ENCODE peak calls at places on chromosome 9, in four cellular contexts. One of them, this sample, is unnamed.

GRCh38 chr9:71966601-71967000 is 55.2 kb downstream of the C9orf85 start:
- DNase-seq in H1: no peak
- DNase-seq in GM12878: no peak
- DNase-seq in HepG2: no peak
- DNase-seq in this sample: peak

GRCh38 chr9:96686638-96687335 is 31.7 kb upstream of the PRXL2C start:
- DNase-seq in GM12878: no peak
- DNase-seq in HepG2: no peak
- DNase-seq in H1: peak
- DNase-seq in this sample: peak

GRCh38 chr9:79292731-79293280 is 279.0 kb upstream of the TLE4 start:
- DNase-seq in H1: no peak
- DNase-seq in HepG2: no peak
- DNase-seq in GM12878: no peak
- DNase-seq in this sample: no peak

GRCh38 chr9:115127191-115127817 is 9.3 kb upstream of the TNC start:
- DNase-seq in HepG2: no peak
- DNase-seq in GM12878: no peak
- DNase-seq in H1: no peak
- DNase-seq in this sample: no peak

GRCh38 chr9:20811872-20812271 is 127.8 kb downstream of the FOCAD start:
- DNase-seq in HepG2: no peak
- DNase-seq in GM12878: no peak
- DNase-seq in H1: no peak
- DNase-seq in this sample: no peak

GRCh38 chr9:8799231-8800014 is 999.8 kb upstream of the DMAC1 start:
- DNase-seq in HepG2: no peak
- DNase-seq in GM12878: no peak
- DNase-seq in H1: no peak
- DNase-seq in this sample: no peak

GRCh38 chr9:114852050-114852594 is 46.3 kb upstream of the TNFSF15 start:
- DNase-seq in H1: no peak
- DNase-seq in GM12878: no peak
- DNase-seq in HepG2: no peak
- DNase-seq in this sample: no peak

GRCh38 chr9:9846538-9846937 is 766.3 kb downstream of the PTPRD start:
- DNase-seq in HepG2: no peak
- DNase-seq in H1: no peak
- DNase-seq in GM12878: peak
- DNase-seq in this sample: no peak

GRCh38 chr9:25677301-25678146 is 720 bp downstream of the TUSC1 start:
- DNase-seq in H1: peak
- DNase-seq in GM12878: no peak
- DNase-seq in HepG2: no peak
- DNase-seq in this sample: no peak

GRCh38 chr9:109329274-109330258 is 8.7 kb upstream of the EPB41L4B start:
- DNase-seq in GM12878: no peak
- DNase-seq in H1: no peak
- DNase-seq in HepG2: peak
- DNase-seq in this sample: no peak

GRCh38 chr9:93010056-93010455 is 48.4 kb upstream of the SUSD3 start:
- DNase-seq in H1: no peak
- DNase-seq in HepG2: no peak
- DNase-seq in GM12878: no peak
- DNase-seq in this sample: no peak

GRCh38 chr9:88747768-88748167 is 212.8 kb downstream of the NXNL2 start:
- DNase-seq in H1: no peak
- DNase-seq in GM12878: no peak
- DNase-seq in HepG2: no peak
- DNase-seq in this sample: peak

GRCh38 chr9:124218438-124219289 is 39.1 kb upstream of the NEK6 start:
- DNase-seq in HepG2: peak
- DNase-seq in GM12878: peak
- DNase-seq in H1: no peak
- DNase-seq in this sample: no peak

GRCh38 chr9:95074632-95075269 is 242.8 kb downstream of the FANCC start:
- DNase-seq in GM12878: no peak
- DNase-seq in HepG2: no peak
- DNase-seq in H1: peak
- DNase-seq in this sample: no peak

GRCh38 chr9:4197548-4197947 is 102.3 kb downstream of the GLIS3 start:
- DNase-seq in GM12878: no peak
- DNase-seq in H1: peak
- DNase-seq in HepG2: peak
- DNase-seq in this sample: peak

GRCh38 chr9:131656356-131657030 is 83.4 kb downstream of the RAPGEF1 start:
- DNase-seq in H1: no peak
- DNase-seq in HepG2: no peak
- DNase-seq in GM12878: peak
- DNase-seq in this sample: no peak

GRCh38 chr9:101636247-101636646 is 41.5 kb upstream of the PPP3R2 start:
- DNase-seq in H1: no peak
- DNase-seq in HepG2: no peak
- DNase-seq in GM12878: no peak
- DNase-seq in this sample: no peak

GRCh38 chr9:86185872-86186271 is 73.6 kb downstream of the C9orf153 start:
- DNase-seq in GM12878: no peak
- DNase-seq in HepG2: no peak
- DNase-seq in H1: no peak
- DNase-seq in this sample: no peak

GRCh38 chr9:84397822-84398221 is 57.3 kb upstream of the SLC28A3 start:
- DNase-seq in HepG2: no peak
- DNase-seq in H1: no peak
- DNase-seq in GM12878: no peak
- DNase-seq in this sample: no peak

GRCh38 chr9:109568089-109568488 is 70.0 kb upstream of the PTPN3 start:
- DNase-seq in HepG2: no peak
- DNase-seq in GM12878: no peak
- DNase-seq in H1: no peak
- DNase-seq in this sample: no peak

GRCh38 chr9:95132406-95133350 is 184.8 kb downstream of the FANCC start:
- DNase-seq in GM12878: no peak
- DNase-seq in H1: no peak
- DNase-seq in HepG2: no peak
- DNase-seq in this sample: no peak

GRCh38 chr9:5361326-5362005 is 21.8 kb upstream of the RLN1 start:
- DNase-seq in H1: no peak
- DNase-seq in HepG2: no peak
- DNase-seq in GM12878: no peak
- DNase-seq in this sample: peak

GRCh38 chr9:119418721-119419120 is 49.5 kb upstream of the BRINP1 start:
- DNase-seq in HepG2: no peak
- DNase-seq in H1: no peak
- DNase-seq in GM12878: no peak
- DNase-seq in this sample: no peak

GRCh38 chr9:91039835-91040140 is 238.2 kb downstream of the SYK start:
- DNase-seq in HepG2: no peak
- DNase-seq in H1: no peak
- DNase-seq in GM12878: no peak
- DNase-seq in this sample: no peak

GRCh38 chr9:72292184-72292787 is 72.7 kb downstream of the ZFAND5 start:
- DNase-seq in GM12878: no peak
- DNase-seq in H1: no peak
- DNase-seq in HepG2: peak
- DNase-seq in this sample: no peak

GRCh38 chr9:88716636-88717035 is 181.7 kb downstream of the NXNL2 start:
- DNase-seq in HepG2: no peak
- DNase-seq in GM12878: no peak
- DNase-seq in H1: no peak
- DNase-seq in this sample: no peak

GRCh38 chr9:27528278-27528885 is 1.2 kb downstream of the MOB3B start:
- DNase-seq in GM12878: no peak
- DNase-seq in HepG2: no peak
- DNase-seq in H1: peak
- DNase-seq in this sample: peak

GRCh38 chr9:18437315-18438200 is 36.4 kb upstream of the ADAMTSL1 start:
- DNase-seq in HepG2: peak
- DNase-seq in GM12878: no peak
- DNase-seq in H1: no peak
- DNase-seq in this sample: no peak

GRCh38 chr9:21381752-21382339 is 3.4 kb downstream of the IFNA2 start:
- DNase-seq in H1: no peak
- DNase-seq in GM12878: peak
- DNase-seq in HepG2: peak
- DNase-seq in this sample: no peak

GRCh38 chr9:137500666-137501397 is 41.7 kb upstream of the NSMF start:
- DNase-seq in GM12878: no peak
- DNase-seq in HepG2: no peak
- DNase-seq in H1: no peak
- DNase-seq in this sample: no peak

GRCh38 chr9:81351166-81351565 is 338.2 kb downstream of the TLE1 start:
- DNase-seq in H1: no peak
- DNase-seq in GM12878: no peak
- DNase-seq in HepG2: no peak
- DNase-seq in this sample: no peak

GRCh38 chr9:5587024-5587423 is 41.9 kb upstream of the RIC1 start:
- DNase-seq in H1: no peak
- DNase-seq in GM12878: no peak
- DNase-seq in HepG2: no peak
- DNase-seq in this sample: no peak

GRCh38 chr9:103089357-103089756 is 94.2 kb downstream of the CYLC2 start:
- DNase-seq in GM12878: no peak
- DNase-seq in HepG2: no peak
- DNase-seq in H1: no peak
- DNase-seq in this sample: no peak

GRCh38 chr9:19162956-19163355 is 35.7 kb upstream of the PLIN2 start:
- DNase-seq in HepG2: no peak
- DNase-seq in GM12878: no peak
- DNase-seq in H1: no peak
- DNase-seq in this sample: no peak

GRCh38 chr9:69204869-69205268 is 30.8 kb downstream of the TJP2 start:
- DNase-seq in H1: no peak
- DNase-seq in GM12878: no peak
- DNase-seq in HepG2: peak
- DNase-seq in this sample: no peak

DNA sequence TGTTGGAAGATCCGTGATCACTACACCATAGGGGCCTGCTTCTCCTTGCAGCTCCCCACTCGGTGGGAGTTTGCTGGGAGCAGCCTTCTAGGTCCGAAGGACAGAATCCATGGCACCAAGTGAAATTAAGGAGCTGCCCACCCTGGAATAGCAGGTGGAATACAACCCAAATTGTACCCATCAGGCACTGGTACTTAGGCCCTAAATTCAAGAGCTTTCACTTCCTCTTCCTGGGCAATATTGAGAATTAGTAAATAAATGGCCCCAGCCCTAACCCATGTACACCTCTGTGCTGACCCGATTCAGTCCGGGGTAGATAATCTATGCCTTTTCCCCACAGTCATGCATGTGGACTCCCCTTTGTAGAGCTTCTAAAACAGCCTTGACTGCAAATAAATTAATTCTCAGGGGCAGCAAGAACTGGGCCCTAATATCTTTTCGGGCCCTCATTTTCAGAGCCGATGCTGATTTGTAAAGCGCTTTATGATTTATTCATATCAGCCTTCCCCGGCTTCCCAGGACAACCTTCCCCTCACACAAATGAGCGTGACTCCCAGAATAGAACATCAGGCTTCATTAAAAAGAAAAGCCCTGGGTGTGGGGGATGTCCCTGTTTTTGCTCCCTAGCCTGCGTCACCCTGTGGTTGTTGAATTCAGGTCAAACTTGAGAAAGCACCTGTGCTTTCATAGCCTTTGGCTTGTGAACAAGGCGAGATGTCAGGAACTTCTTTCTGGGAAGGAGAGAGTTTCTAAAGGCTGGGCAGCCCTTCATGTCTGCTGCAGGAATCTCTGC is 126.1 kb upstream of the TBC1D2 start:
- DNase-seq in HepG2: no peak
- DNase-seq in H1: no peak
- DNase-seq in GM12878: no peak
- DNase-seq in this sample: no peak
- TF ChIP-seq SUZ12 in HepG2: no peak
- TF ChIP-seq SUZ12 in H1: no peak
- TF ChIP-seq SUZ12 in GM12878: no peak
- TF ChIP-seq SUZ12 in this sample: no peak

GRCh38 chr9:38234479-38234878 is 158.0 kb upstream of the ALDH1B1 start:
- DNase-seq in GM12878: no peak
- DNase-seq in HepG2: no peak
- DNase-seq in H1: no peak
- DNase-seq in this sample: no peak
- H3K9ac ChIP-seq in GM12878: no peak
- H3K9ac ChIP-seq in HepG2: no peak
- H3K9ac ChIP-seq in H1: no peak
- H3K9ac ChIP-seq in this sample: no peak

DNA sequence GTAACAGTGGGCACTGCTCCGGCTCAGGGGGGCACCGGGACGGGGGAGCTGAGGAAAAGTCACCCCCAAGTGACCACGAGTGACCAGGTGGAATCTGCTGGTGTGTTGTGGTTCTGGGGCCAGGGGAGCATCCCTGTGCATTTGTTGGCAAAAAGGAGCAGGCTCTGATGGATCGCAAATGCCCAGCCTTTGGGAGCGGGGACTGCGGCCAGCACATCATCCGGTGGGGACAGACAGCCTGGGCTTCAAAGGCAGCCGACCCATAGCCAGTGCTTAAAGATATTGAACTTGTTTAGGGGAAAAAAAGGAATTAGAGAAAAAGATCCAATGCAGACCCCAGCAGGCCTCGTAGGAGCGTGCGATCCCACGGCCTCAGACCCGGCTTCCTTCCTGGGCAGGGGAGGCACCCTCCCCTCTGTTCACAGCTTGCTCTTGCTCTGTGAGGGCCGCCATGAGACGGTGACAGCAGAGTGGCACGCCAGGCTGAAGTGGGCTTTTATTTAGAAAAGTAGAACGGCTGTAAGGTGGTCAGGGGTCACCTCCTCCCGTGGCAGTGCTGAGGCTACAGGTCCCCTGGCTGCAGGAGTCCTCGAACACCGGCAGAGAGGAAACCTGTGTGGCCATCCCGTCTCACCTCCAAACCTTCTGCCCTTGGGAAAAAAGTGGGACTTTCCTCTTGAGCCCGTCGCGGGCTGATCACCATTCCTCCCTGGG is 41.2 kb downstream of the COL5A1 start:
- DNase-seq in HepG2: no peak
- DNase-seq in H1: no peak
- DNase-seq in GM12878: no peak
- DNase-seq in this sample: no peak
- TF ChIP-seq SUZ12 in HepG2: no peak
- TF ChIP-seq SUZ12 in H1: no peak
- TF ChIP-seq SUZ12 in GM12878: no peak
- TF ChIP-seq SUZ12 in this sample: no peak

DNA sequence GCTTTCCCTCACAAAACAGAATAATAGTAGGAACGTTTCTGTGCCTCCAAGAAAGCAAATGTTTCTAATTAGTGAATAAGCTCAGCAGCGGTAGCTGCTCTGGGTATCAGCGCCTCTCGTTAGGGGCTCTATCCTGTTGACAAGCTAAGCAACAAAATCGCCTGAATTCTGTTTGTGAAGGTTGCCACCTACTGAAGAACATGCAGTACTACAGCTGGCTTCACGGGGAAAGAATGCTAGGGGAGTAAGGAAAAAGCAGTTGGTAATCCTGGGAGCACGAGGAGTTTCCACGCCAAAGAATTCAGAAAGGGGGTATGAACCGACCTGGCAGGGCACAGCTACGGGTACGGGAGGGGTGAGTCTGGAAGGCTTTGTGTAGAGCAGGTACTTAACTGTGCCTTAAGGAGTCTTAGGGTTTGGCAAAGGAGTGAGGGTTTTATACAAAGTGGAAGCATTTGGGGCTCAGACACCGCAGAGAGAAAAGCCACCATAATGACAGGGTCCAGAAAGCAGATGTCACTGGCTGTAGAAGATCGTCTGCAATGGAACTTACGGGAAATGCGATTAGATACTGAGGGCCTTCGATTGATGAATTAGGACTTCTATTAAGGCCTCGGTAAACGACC is 171.7 kb downstream of the TTC39B start:
- DNase-seq in GM12878: no peak
- DNase-seq in H1: peak
- DNase-seq in HepG2: peak
- DNase-seq in this sample: peak
- H3K9ac ChIP-seq in GM12878: no peak
- H3K9ac ChIP-seq in H1: no peak
- H3K9ac ChIP-seq in HepG2: peak
- H3K9ac ChIP-seq in this sample: peak